ENCODE peak calls at places on chromosomes 3 and 15, in ten cellular contexts. W is ovary, G is endothelial cell of umbilical vein, V is A549, L is transverse colon, S is H54, C is lower leg skin, O is testis, X is HCT116, D is NB4. N is an unnamed sample.

GRCh38 chr3:195876297-195877031 is 31.9 kb downstream of the TNK2 start:
- DNase-seq in W (no peak), G (no peak), V (peak), L (peak), S (peak), C (no peak), O (no peak), X (peak), D (peak), N (peak)

GRCh38 chr3:9248232-9249191 is 934 bp downstream of the SRGAP3 start:
- DNase-seq in W (no peak), G (no peak), V (no peak), L (peak), S (no peak), C (no peak), O (peak), X (no peak), D (no peak), N (no peak)

GRCh38 chr3:103052236-103052830 is 617.5 kb downstream of the ZPLD1 start:
- DNase-seq in W (no peak), G (no peak), V (no peak), L (peak), S (no peak), C (peak), O (peak), X (peak), D (peak), N (no peak)

GRCh38 chr15:38996111-38996541 is 431.5 kb upstream of the RASGRP1 start:
- DNase-seq in W (no peak), G (peak), V (no peak), L (no peak), S (peak), C (no peak), O (no peak), X (no peak), D (no peak), N (no peak)

GRCh38 chr15:60854858-60855568 is 374.1 kb downstream of the RORA start:
- DNase-seq in W (no peak), G (no peak), V (no peak), L (no peak), S (no peak), C (no peak), O (no peak), X (no peak), D (no peak), N (no peak)

GRCh38 chr3:137304313-137305056 is 346.7 kb downstream of the IL20RB start:
- DNase-seq in W (no peak), G (no peak), V (no peak), L (no peak), S (no peak), C (no peak), O (peak), X (no peak), D (no peak), N (no peak)

GRCh38 chr3:192409203-192409837 is 318.0 kb downstream of the FGF12 start:
- DNase-seq in W (no peak), G (peak), V (peak), L (no peak), S (peak), C (no peak), O (peak), X (no peak), D (no peak), N (no peak)

GRCh38 chr15:70921297-70921696 is 28.7 kb downstream of the LRRC49 start:
- DNase-seq in W (no peak), G (no peak), V (no peak), L (no peak), S (no peak), C (no peak), O (no peak), X (no peak), D (no peak), N (no peak)

GRCh38 chr3:114179575-114179974 is 723 bp upstream of the DRD3 start:
- DNase-seq in W (no peak), G (peak), V (no peak), L (no peak), S (no peak), C (no peak), O (no peak), X (peak), D (peak), N (peak)

GRCh38 chr3:194275231-194275671 is 75.9 kb downstream of the CPN2 start:
- DNase-seq in W (peak), G (peak), V (peak), L (no peak), S (peak), C (no peak), O (peak), X (no peak), D (peak), N (peak)

GRCh38 chr15:63430766-63431451 is 49.3 kb upstream of the CA12 start:
- DNase-seq in W (no peak), G (no peak), V (no peak), L (no peak), S (no peak), C (no peak), O (no peak), X (no peak), D (no peak), N (no peak)

GRCh38 chr15:77060560-77060959 is 10.3 kb downstream of the TSPAN3 start:
- DNase-seq in W (no peak), G (peak), V (no peak), L (no peak), S (no peak), C (no peak), O (no peak), X (no peak), D (no peak), N (no peak)

GRCh38 chr3:56799251-56799882 is 2.4 kb downstream of the ARHGEF3 start:
- DNase-seq in W (no peak), G (peak), V (peak), L (no peak), S (peak), C (no peak), O (no peak), X (peak), D (peak), N (peak)

GRCh38 chr3:117080899-117081298 is 371.3 kb downstream of the TUSC7 start:
- DNase-seq in W (no peak), G (no peak), V (no peak), L (no peak), S (no peak), C (no peak), O (no peak), X (no peak), D (no peak), N (no peak)

GRCh38 chr15:36612063-36612788 is 32.8 kb downstream of the CDIN1 start:
- DNase-seq in W (no peak), G (peak), V (no peak), L (no peak), S (peak), C (no peak), O (no peak), X (peak), D (no peak), N (no peak)

GRCh38 chr3:34533468-34533867 is 735.0 kb downstream of the PDCD6IP start:
- DNase-seq in W (no peak), G (no peak), V (no peak), L (no peak), S (no peak), C (no peak), O (no peak), X (no peak), D (no peak), N (no peak)

GRCh38 chr3:52314495-52314894 is 1.6 kb upstream of the DNAH1 start:
- DNase-seq in W (no peak), G (no peak), V (no peak), L (no peak), S (no peak), C (no peak), O (no peak), X (no peak), D (no peak), N (no peak)

GRCh38 chr3:35500641-35501353 is 138.5 kb upstream of the ARPP21 start:
- DNase-seq in W (no peak), G (no peak), V (no peak), L (no peak), S (no peak), C (no peak), O (no peak), X (no peak), D (no peak), N (no peak)

GRCh38 chr3:191068946-191069813 is 129.9 kb upstream of the OSTN start:
- DNase-seq in W (no peak), G (no peak), V (no peak), L (no peak), S (no peak), C (no peak), O (no peak), X (no peak), D (no peak), N (no peak)

GRCh38 chr15:41842229-41842628 is 3.6 kb downstream of the PLA2G4B start:
- DNase-seq in W (no peak), G (no peak), V (no peak), L (no peak), S (no peak), C (no peak), O (no peak), X (no peak), D (no peak), N (no peak)

GRCh38 chr15:63843901-63844317 is 10.2 kb upstream of the HERC1 start:
- DNase-seq in W (no peak), G (no peak), V (peak), L (no peak), S (peak), C (no peak), O (no peak), X (no peak), D (no peak), N (peak)

GRCh38 chr3:18442743-18443669 is 17.9 kb upstream of the SATB1 start:
- DNase-seq in W (no peak), G (no peak), V (no peak), L (no peak), S (no peak), C (no peak), O (no peak), X (no peak), D (no peak), N (no peak)

GRCh38 chr3:23496165-23496564 is 293.0 kb downstream of the UBE2E2 start:
- DNase-seq in W (no peak), G (no peak), V (no peak), L (no peak), S (no peak), C (no peak), O (no peak), X (no peak), D (no peak), N (no peak)

GRCh38 chr3:140276698-140277097 is 341.7 kb downstream of the CLSTN2 start:
- DNase-seq in W (no peak), G (peak), V (no peak), L (no peak), S (no peak), C (no peak), O (peak), X (peak), D (peak), N (peak)

GRCh38 chr15:52294881-52295420 is 653 bp downstream of the MYO5C start:
- DNase-seq in W (no peak), G (peak), V (peak), L (no peak), S (no peak), C (no peak), O (peak), X (no peak), D (no peak), N (no peak)

GRCh38 chr3:177379045-177379444 is 181.8 kb upstream of the TBL1XR1 start:
- DNase-seq in W (no peak), G (no peak), V (no peak), L (no peak), S (no peak), C (no peak), O (no peak), X (no peak), D (peak), N (peak)

GRCh38 chr3:177385831-177386301 is 188.6 kb upstream of the TBL1XR1 start:
- DNase-seq in W (no peak), G (peak), V (no peak), L (no peak), S (no peak), C (no peak), O (no peak), X (no peak), D (no peak), N (no peak)

GRCh38 chr3:177385186-177385585 is 187.9 kb upstream of the TBL1XR1 start:
- DNase-seq in W (no peak), G (no peak), V (no peak), L (no peak), S (no peak), C (no peak), O (no peak), X (no peak), D (no peak), N (no peak)

GRCh38 chr3:177381070-177381469 is 183.8 kb upstream of the TBL1XR1 start:
- DNase-seq in W (no peak), G (no peak), V (no peak), L (no peak), S (no peak), C (no peak), O (no peak), X (no peak), D (no peak), N (no peak)

GRCh38 chr3:177382944-177383343 is 185.7 kb upstream of the TBL1XR1 start:
- DNase-seq in W (no peak), G (no peak), V (no peak), L (no peak), S (no peak), C (no peak), O (no peak), X (no peak), D (no peak), N (no peak)
- TF ChIP-seq POLR2A in W (no peak), G (no peak), V (no peak), L (no peak), S (no peak), C (no peak), O (no peak), X (no peak), D (no peak), N (no peak)

GRCh38 chr15:74786659-74787165 is 4.8 kb downstream of the CSK start:
- DNase-seq in W (no peak), G (no peak), V (no peak), L (no peak), S (no peak), C (no peak), O (no peak), X (no peak), D (peak), N (peak)
- TF ChIP-seq POLR2A in W (no peak), G (no peak), V (no peak), L (no peak), S (no peak), C (no peak), O (no peak), X (no peak), D (no peak), N (no peak)

DNA sequence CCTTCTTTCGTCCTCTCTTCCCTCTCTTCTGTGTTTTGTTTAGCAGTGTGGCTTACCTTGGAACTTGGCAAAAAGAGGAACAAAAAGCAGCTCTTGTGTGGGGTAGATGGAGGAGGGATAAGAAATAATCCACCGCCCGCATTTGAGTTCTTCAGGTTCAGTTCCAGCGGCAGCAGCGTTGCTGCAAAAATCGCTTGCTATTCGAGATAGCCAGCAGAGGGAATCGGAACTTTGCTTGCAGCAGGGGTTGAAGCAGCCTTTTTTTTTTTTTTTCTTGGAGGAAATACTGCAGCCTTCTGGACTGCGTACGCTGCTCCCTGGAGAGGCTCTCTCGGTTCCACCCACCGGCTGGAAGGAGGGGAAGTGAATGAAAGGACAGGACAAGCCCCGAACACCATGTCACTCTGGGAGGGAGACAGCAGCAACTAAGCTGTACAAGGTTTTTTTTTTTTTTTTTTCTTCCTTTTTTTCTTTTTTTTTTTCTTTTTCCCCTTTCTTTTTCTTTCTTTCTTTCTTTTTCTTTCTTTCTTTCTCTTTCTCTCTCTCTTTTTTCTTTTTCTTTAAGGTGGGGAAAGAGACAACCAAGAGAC is at the start of gene RBMS3:
- DNase-seq in W (peak), G (peak), V (peak), L (peak), S (peak), C (peak), O (peak), X (peak), D (peak), N (peak)
- TF ChIP-seq POLR2A in W (peak), G (no peak), V (no peak), L (peak), S (peak), C (no peak), O (peak), X (no peak), D (no peak), N (no peak)

DNA sequence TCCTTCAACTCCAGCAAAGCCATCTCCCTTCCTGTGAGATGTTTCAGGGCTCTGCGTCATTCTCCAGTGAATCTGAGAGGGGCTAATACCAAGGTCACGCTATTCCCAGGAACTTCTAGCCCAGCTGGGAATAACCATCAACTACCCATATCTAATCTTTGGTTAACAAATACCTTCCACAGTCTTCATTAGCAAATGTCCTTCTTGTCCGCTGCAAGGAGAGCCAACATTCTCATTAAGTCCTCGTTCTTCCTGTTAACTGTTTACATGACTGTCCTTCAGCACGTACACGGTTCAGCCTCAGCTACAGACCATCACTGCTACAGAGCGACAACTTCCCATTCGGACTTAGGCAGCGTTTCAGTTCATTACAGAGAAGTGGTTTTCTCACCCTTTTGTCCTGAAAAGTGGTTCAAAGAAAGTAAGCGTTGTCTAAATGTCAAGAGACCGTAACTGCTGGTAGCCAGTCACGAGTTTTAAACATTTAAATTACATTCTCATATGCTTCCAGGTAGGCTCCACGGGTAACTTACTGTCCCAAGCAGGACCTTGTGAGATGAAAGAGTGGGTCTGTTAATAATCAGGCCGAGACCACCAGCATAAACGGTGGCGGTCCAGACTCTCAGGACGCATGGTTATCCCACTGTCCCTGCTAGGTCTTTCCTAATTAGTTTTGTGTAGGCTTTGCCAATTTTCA is 63.9 kb downstream of the CHSY1 start:
- DNase-seq in W (peak), G (peak), V (no peak), L (no peak), S (no peak), C (no peak), O (no peak), X (no peak), D (no peak), N (peak)
- TF ChIP-seq POLR2A in W (no peak), G (no peak), V (no peak), L (no peak), S (no peak), C (no peak), O (no peak), X (no peak), D (no peak), N (no peak)

GRCh38 chr3:184352149-184352785 is 9.1 kb downstream of the CLCN2 start:
- DNase-seq in W (no peak), G (no peak), V (no peak), L (peak), S (no peak), C (no peak), O (no peak), X (no peak), D (no peak), N (peak)
- TF ChIP-seq POLR2A in W (no peak), G (no peak), V (no peak), L (peak), S (no peak), C (no peak), O (no peak), X (no peak), D (no peak), N (no peak)

GRCh38 chr3:172708905-172709775 is 1.7 kb downstream of the NCEH1 start:
- DNase-seq in W (no peak), G (no peak), V (no peak), L (peak), S (no peak), C (no peak), O (no peak), X (no peak), D (no peak), N (peak)
- TF ChIP-seq POLR2A in W (no peak), G (no peak), V (no peak), L (peak), S (no peak), C (no peak), O (no peak), X (no peak), D (no peak), N (no peak)

DNA sequence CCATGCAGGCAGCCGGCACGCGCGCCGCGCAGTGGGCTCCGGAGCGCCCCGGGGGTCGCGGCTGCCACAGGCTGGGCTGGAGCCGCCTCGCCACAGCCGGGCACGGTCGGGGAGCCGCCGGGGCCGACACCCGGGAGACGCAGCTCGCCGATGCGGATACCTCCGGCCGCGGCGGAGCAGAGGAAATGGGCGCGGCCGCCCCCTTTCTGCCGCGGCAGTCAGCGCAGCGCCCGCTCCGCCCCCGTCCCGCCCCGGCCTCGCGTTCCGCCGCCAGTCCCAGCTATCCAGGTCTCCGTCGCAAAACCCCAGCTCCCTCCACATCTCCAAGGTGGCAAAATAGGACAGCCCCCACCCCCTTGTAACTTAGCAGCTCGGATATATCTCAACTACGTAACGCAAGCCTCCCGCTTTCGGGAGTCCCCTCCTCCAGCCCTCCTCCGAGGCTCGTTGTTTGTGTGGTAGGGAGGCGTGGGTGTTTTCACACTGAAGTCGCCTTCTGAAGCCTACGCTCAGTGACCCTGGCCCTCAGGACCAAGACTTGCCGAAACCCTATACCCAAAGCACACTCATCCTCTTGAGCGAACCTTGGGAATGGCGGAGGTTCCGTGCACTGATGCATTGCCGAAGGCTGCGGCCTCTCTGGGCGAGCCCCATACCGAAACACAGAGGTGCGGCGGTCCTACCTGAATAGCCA is at the start of gene SH3BP5:
- DNase-seq in W (peak), G (peak), V (peak), L (peak), S (peak), C (peak), O (peak), X (peak), D (peak), N (peak)
- TF ChIP-seq POLR2A in W (peak), G (peak), V (peak), L (no peak), S (peak), C (peak), O (no peak), X (peak), D (peak), N (no peak)

DNA sequence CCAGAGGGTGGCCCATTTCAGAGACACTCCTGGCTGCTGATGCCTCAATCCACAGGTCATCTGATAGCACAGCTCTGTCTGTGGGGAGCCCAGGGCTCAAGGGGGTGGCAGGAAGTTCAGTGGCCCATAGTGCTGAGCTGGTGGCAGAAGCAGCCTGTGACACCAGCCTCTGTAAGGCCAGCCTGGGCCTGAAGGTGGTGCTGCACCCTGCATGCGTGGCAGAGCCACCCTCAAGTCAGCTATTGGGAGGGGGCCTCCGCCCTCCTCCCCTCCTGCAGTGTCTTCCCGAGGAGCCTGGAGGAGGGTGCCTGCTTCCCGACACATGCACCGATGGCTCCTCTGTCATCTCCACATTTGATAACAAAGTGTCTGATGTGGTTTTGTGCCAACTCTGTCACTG is 3.0 kb downstream of the PLA1A start:
- DNase-seq in W (no peak), G (no peak), V (no peak), L (no peak), S (no peak), C (no peak), O (peak), X (peak), D (peak), N (peak)
- TF ChIP-seq POLR2A in W (no peak), G (no peak), V (no peak), L (no peak), S (no peak), C (no peak), O (no peak), X (no peak), D (no peak), N (no peak)